ENCODE peak calls at places on chromosomes 12 and 14, in seven cellular contexts. O is D341Med; H is EL; K is stimulated activated CD4-positive, alpha-beta T cell treated with anti-CD3 and anti-CD28 coated beads, Interleukin-2, amount 100 ng/mL, for 48 hours; B is prostate gland; D is HEK293T; C is T-helper 2 cell. M is an unnamed sample.
A peak's percentile ranks its signal among the peaks of the same experiment; 100 is the strongest.

GRCh38 chr12:112107728-112108447 is 695 bp downstream of the NAA25 start:
- DNase-seq in K (no peak), D (peak; percentile 39), H (peak; percentile 28), B (no peak), C (no peak), O (peak; percentile 58), M (no peak)

GRCh38 chr12:131529196-131530040 is 181.5 kb upstream of the SFSWAP start:
- DNase-seq in D (no peak), O (no peak), K (no peak), H (no peak), C (no peak), B (no peak), M (no peak)

GRCh38 chr12:71240941-71241340 is 83.1 kb upstream of the TSPAN8 start:
- DNase-seq in D (no peak), B (no peak), C (no peak), K (no peak), H (no peak), O (no peak), M (no peak)

GRCh38 chr14:61569783-61570182 is 125.5 kb upstream of the HIF1A start:
- DNase-seq in K (no peak), O (no peak), B (no peak), D (no peak), C (no peak), H (peak; percentile 85), M (peak; percentile 99)

GRCh38 chr12:53452159-53453077 is 516 bp downstream of the PCBP2 start:
- DNase-seq in K (peak; percentile 62), H (peak; percentile 81), C (peak; percentile 70), O (peak; percentile 85), B (peak; percentile 77), D (peak; percentile 71), M (peak; percentile 86)

GRCh38 chr12:85457026-85457425 is 177.0 kb downstream of the ALX1 start:
- DNase-seq in H (no peak), K (no peak), O (no peak), D (no peak), B (no peak), C (no peak), M (no peak)

GRCh38 chr12:115325858-115326257 is 641.9 kb upstream of the TBX3 start:
- DNase-seq in K (no peak), B (peak; percentile 58), C (no peak), O (no peak), D (no peak), H (no peak), M (no peak)

GRCh38 chr12:99138397-99138796 is 493.3 kb downstream of the APAF1 start:
- DNase-seq in H (no peak), K (no peak), B (no peak), D (no peak), O (no peak), C (no peak), M (no peak)

GRCh38 chr12:45833401-45833800 is 103.9 kb downstream of the ARID2 start:
- DNase-seq in K (no peak), O (no peak), H (no peak), D (no peak), C (no peak), B (no peak), M (no peak)

GRCh38 chr12:1007276-1007675 is 16.3 kb downstream of the ERC1 start:
- DNase-seq in O (no peak), C (no peak), H (no peak), D (no peak), K (no peak), B (no peak), M (no peak)

GRCh38 chr12:124321556-124322270 is 26.8 kb downstream of the RFLNA start:
- DNase-seq in D (no peak), H (peak; percentile 41), B (no peak), C (no peak), K (no peak), O (no peak), M (peak; percentile 47)